ENCODE peak calls at places on chromosomes 13 and 19, in four cellular contexts. One of them, this sample, is unnamed.

GRCh38 chr19:43901395-43902390 is 33.4 kb downstream of the ZNF45 start:
- DNase-seq in Caki2: no peak
- DNase-seq in ovary: peak; percentile 84
- DNase-seq in foreskin fibroblast: peak; percentile 83
- DNase-seq in this sample: peak; percentile 91

GRCh38 chr13:83503424-83503823 is 378.9 kb downstream of the SLITRK1 start:
- DNase-seq in Caki2: no peak
- DNase-seq in ovary: no peak
- DNase-seq in foreskin fibroblast: peak; percentile 54
- DNase-seq in this sample: no peak

GRCh38 chr13:94335786-94336357 is 143.6 kb downstream of the DCT start:
- DNase-seq in ovary: no peak
- DNase-seq in foreskin fibroblast: no peak
- DNase-seq in Caki2: no peak
- DNase-seq in this sample: no peak

GRCh38 chr19:10339380-10339960 is at the start of gene ICAM3:
- DNase-seq in Caki2: no peak
- DNase-seq in foreskin fibroblast: no peak
- DNase-seq in ovary: no peak
- DNase-seq in this sample: peak; percentile 33

GRCh38 chr19:58400638-58400915 is 5.1 kb downstream of the RNF225 start:
- DNase-seq in foreskin fibroblast: no peak
- DNase-seq in Caki2: no peak
- DNase-seq in ovary: no peak
- DNase-seq in this sample: no peak

GRCh38 chr19:37963190-37963947 is 56.4 kb downstream of the SIPA1L3 start:
- DNase-seq in Caki2: no peak
- DNase-seq in ovary: no peak
- DNase-seq in foreskin fibroblast: no peak
- DNase-seq in this sample: no peak

GRCh38 chr13:101612736-101613135 is 160.3 kb downstream of the ITGBL1 start:
- DNase-seq in foreskin fibroblast: no peak
- DNase-seq in ovary: no peak
- DNase-seq in Caki2: no peak
- DNase-seq in this sample: no peak

GRCh38 chr13:41311607-41312500 is 787 bp downstream of the NAA16 start:
- DNase-seq in ovary: peak; percentile 49
- DNase-seq in Caki2: no peak
- DNase-seq in foreskin fibroblast: no peak
- DNase-seq in this sample: peak; percentile 70

GRCh38 chr13:114259374-114259773 is 22.0 kb upstream of the UPF3A start:
- DNase-seq in foreskin fibroblast: no peak
- DNase-seq in Caki2: no peak
- DNase-seq in ovary: no peak
- DNase-seq in this sample: no peak

GRCh38 chr19:33647146-33647545 is 25.4 kb downstream of the CHST8 start:
- DNase-seq in Caki2: no peak
- DNase-seq in foreskin fibroblast: no peak
- DNase-seq in ovary: no peak
- DNase-seq in this sample: no peak

GRCh38 chr13:76925115-76925514 is 23.2 kb upstream of the ACOD1 start:
- DNase-seq in ovary: no peak
- DNase-seq in Caki2: no peak
- DNase-seq in foreskin fibroblast: no peak
- DNase-seq in this sample: no peak